ENCODE peak calls at places on chromosomes 11 and 22, in ten cellular contexts. One of them, this sample, is unnamed.

GRCh38 chr22:42991010-42991651 is 23.8 kb downstream of the PACSIN2 start:
- DNase-seq in WTC11: no peak
- DNase-seq in AG04449: peak
- DNase-seq in stomach: no peak
- DNase-seq in uterus: no peak
- DNase-seq in body of pancreas: peak
- DNase-seq in GM10248: no peak
- DNase-seq in Panc1: no peak
- DNase-seq in GM20000: peak
- DNase-seq in omental fat pad: no peak
- DNase-seq in this sample: no peak

GRCh38 chr11:131373326-131373725 is 2.9 kb downstream of the NTM start:
- DNase-seq in omental fat pad: no peak
- DNase-seq in stomach: no peak
- DNase-seq in AG04449: no peak
- DNase-seq in uterus: no peak
- DNase-seq in WTC11: no peak
- DNase-seq in body of pancreas: no peak
- DNase-seq in Panc1: no peak
- DNase-seq in GM20000: no peak
- DNase-seq in GM10248: no peak
- DNase-seq in this sample: no peak

GRCh38 chr11:350723-351255 is 18.5 kb upstream of the B4GALNT4 start:
- DNase-seq in omental fat pad: no peak
- DNase-seq in stomach: no peak
- DNase-seq in WTC11: no peak
- DNase-seq in GM10248: peak
- DNase-seq in GM20000: no peak
- DNase-seq in uterus: peak
- DNase-seq in Panc1: no peak
- DNase-seq in AG04449: no peak
- DNase-seq in body of pancreas: no peak
- DNase-seq in this sample: no peak

GRCh38 chr22:19870153-19871022 is 15.7 kb upstream of the GNB1L start:
- DNase-seq in AG04449: no peak
- DNase-seq in GM10248: no peak
- DNase-seq in uterus: peak
- DNase-seq in GM20000: no peak
- DNase-seq in body of pancreas: peak
- DNase-seq in omental fat pad: peak
- DNase-seq in Panc1: no peak
- DNase-seq in WTC11: no peak
- DNase-seq in stomach: no peak
- DNase-seq in this sample: no peak

GRCh38 chr11:57567210-57567511 is 311 bp downstream of the UBE2L6 start:
- DNase-seq in Panc1: no peak
- DNase-seq in GM10248: peak
- DNase-seq in uterus: no peak
- DNase-seq in GM20000: peak
- DNase-seq in omental fat pad: no peak
- DNase-seq in body of pancreas: no peak
- DNase-seq in AG04449: no peak
- DNase-seq in WTC11: no peak
- DNase-seq in stomach: no peak
- DNase-seq in this sample: no peak

GRCh38 chr22:35728639-35729308 is 11.1 kb downstream of the APOL5 start:
- DNase-seq in body of pancreas: peak
- DNase-seq in omental fat pad: no peak
- DNase-seq in uterus: no peak
- DNase-seq in Panc1: no peak
- DNase-seq in GM20000: no peak
- DNase-seq in GM10248: no peak
- DNase-seq in AG04449: no peak
- DNase-seq in stomach: peak
- DNase-seq in WTC11: no peak
- DNase-seq in this sample: no peak

GRCh38 chr11:95487391-95487790 is 256.4 kb upstream of the SESN3 start:
- DNase-seq in AG04449: no peak
- DNase-seq in body of pancreas: no peak
- DNase-seq in Panc1: no peak
- DNase-seq in GM10248: peak
- DNase-seq in stomach: no peak
- DNase-seq in omental fat pad: no peak
- DNase-seq in GM20000: peak
- DNase-seq in uterus: no peak
- DNase-seq in WTC11: no peak
- DNase-seq in this sample: no peak

GRCh38 chr11:45765836-45766235 is 39.1 kb upstream of the SLC35C1 start:
- DNase-seq in body of pancreas: peak
- DNase-seq in GM20000: no peak
- DNase-seq in AG04449: no peak
- DNase-seq in GM10248: no peak
- DNase-seq in stomach: peak
- DNase-seq in WTC11: no peak
- DNase-seq in Panc1: no peak
- DNase-seq in omental fat pad: no peak
- DNase-seq in uterus: no peak
- DNase-seq in this sample: no peak

DNA sequence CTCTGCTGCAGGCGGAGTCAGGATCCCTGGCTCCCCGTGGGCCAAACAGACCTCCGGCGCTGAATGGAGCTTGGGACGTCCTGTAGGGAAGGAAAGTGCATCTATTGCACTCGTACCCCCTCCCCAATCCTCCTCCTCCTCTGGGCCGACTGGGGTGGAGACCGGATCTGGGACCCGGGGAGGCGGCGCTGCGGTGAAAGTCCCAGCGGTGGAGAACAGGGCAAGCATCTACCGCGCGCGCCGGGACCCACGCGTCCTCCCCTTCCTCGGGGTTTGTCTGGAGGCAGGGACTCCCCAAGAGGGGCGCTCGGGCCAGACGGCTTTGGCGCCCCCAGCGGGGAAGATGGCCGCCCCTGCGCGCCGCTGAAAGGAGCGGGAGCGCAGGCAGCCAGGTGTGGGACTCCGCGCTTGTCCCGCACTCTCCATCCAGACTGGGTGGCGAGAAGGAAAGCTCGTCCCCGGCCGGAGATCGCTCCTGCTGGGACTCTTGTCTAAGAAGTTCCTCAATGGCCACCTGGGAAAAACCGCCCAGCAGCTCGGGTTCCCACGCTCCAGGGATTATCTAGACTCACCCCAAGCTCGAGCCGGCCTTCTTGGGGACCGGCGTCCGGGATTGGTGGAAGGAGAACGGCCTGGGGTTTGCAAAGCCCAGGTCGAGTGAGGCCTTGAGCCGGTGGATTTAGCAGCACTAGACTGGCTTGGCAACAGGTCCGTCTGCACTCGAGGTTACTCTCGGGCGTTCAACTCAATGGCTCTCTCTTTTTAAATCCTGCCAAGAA is 718 bp downstream of the FADS2 start:
- DNase-seq in body of pancreas: peak
- DNase-seq in uterus: peak
- DNase-seq in Panc1: no peak
- DNase-seq in stomach: no peak
- DNase-seq in GM20000: peak
- DNase-seq in GM10248: peak
- DNase-seq in omental fat pad: no peak
- DNase-seq in AG04449: no peak
- DNase-seq in WTC11: peak
- DNase-seq in this sample: peak
- TF ChIP-seq CTCF in body of pancreas: peak
- TF ChIP-seq CTCF in uterus: peak
- TF ChIP-seq CTCF in Panc1: peak
- TF ChIP-seq CTCF in stomach: no peak
- TF ChIP-seq CTCF in GM20000: peak
- TF ChIP-seq CTCF in GM10248: peak
- TF ChIP-seq CTCF in omental fat pad: no peak
- TF ChIP-seq CTCF in AG04449: peak
- TF ChIP-seq CTCF in WTC11: peak
- TF ChIP-seq CTCF in this sample: peak

GRCh38 chr11:76459846-76460245 is 15.0 kb downstream of the EMSY start:
- DNase-seq in uterus: no peak
- DNase-seq in GM20000: no peak
- DNase-seq in AG04449: no peak
- DNase-seq in body of pancreas: no peak
- DNase-seq in omental fat pad: no peak
- DNase-seq in Panc1: no peak
- DNase-seq in WTC11: no peak
- DNase-seq in stomach: no peak
- DNase-seq in GM10248: no peak
- DNase-seq in this sample: no peak

GRCh38 chr11:76456571-76456970 is 11.8 kb downstream of the EMSY start:
- DNase-seq in GM20000: no peak
- DNase-seq in AG04449: no peak
- DNase-seq in body of pancreas: no peak
- DNase-seq in stomach: no peak
- DNase-seq in GM10248: no peak
- DNase-seq in Panc1: no peak
- DNase-seq in omental fat pad: no peak
- DNase-seq in uterus: no peak
- DNase-seq in WTC11: no peak
- DNase-seq in this sample: no peak

GRCh38 chr11:76462317-76462716 is 17.5 kb downstream of the EMSY start:
- DNase-seq in uterus: no peak
- DNase-seq in omental fat pad: no peak
- DNase-seq in AG04449: no peak
- DNase-seq in Panc1: no peak
- DNase-seq in body of pancreas: no peak
- DNase-seq in GM20000: no peak
- DNase-seq in WTC11: no peak
- DNase-seq in stomach: no peak
- DNase-seq in GM10248: no peak
- DNase-seq in this sample: no peak

GRCh38 chr11:76455931-76456330 is 11.1 kb downstream of the EMSY start:
- DNase-seq in WTC11: no peak
- DNase-seq in body of pancreas: no peak
- DNase-seq in omental fat pad: no peak
- DNase-seq in Panc1: no peak
- DNase-seq in GM10248: no peak
- DNase-seq in GM20000: no peak
- DNase-seq in AG04449: no peak
- DNase-seq in uterus: no peak
- DNase-seq in stomach: no peak
- DNase-seq in this sample: no peak

DNA sequence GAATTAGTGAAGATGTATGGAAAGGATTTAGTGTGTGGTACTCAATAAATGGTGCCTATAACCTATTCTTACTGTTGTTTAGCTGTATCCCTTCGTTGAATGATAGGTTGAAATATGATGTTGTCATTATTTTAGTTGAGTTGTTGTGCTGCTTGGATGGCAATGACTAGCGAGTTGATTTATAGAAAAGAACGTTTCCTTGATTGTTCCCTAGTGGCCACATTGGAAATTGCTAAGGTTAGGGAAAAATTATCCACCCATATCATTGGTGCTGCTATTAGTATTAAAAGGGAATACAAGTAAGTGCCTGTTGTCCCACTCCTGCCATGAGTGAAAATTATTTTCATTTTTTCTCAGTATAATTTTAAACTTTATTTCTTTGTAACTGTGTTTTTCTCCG is 14.5 kb downstream of the EMSY start:
- DNase-seq in stomach: no peak
- DNase-seq in GM20000: no peak
- DNase-seq in WTC11: no peak
- DNase-seq in GM10248: no peak
- DNase-seq in Panc1: no peak
- DNase-seq in omental fat pad: no peak
- DNase-seq in uterus: no peak
- DNase-seq in body of pancreas: no peak
- DNase-seq in AG04449: no peak
- DNase-seq in this sample: no peak
- TF ChIP-seq CTCF in stomach: no peak
- TF ChIP-seq CTCF in GM20000: no peak
- TF ChIP-seq CTCF in WTC11: peak
- TF ChIP-seq CTCF in GM10248: peak
- TF ChIP-seq CTCF in Panc1: peak
- TF ChIP-seq CTCF in omental fat pad: no peak
- TF ChIP-seq CTCF in uterus: peak
- TF ChIP-seq CTCF in body of pancreas: peak
- TF ChIP-seq CTCF in AG04449: no peak
- TF ChIP-seq CTCF in this sample: peak

DNA sequence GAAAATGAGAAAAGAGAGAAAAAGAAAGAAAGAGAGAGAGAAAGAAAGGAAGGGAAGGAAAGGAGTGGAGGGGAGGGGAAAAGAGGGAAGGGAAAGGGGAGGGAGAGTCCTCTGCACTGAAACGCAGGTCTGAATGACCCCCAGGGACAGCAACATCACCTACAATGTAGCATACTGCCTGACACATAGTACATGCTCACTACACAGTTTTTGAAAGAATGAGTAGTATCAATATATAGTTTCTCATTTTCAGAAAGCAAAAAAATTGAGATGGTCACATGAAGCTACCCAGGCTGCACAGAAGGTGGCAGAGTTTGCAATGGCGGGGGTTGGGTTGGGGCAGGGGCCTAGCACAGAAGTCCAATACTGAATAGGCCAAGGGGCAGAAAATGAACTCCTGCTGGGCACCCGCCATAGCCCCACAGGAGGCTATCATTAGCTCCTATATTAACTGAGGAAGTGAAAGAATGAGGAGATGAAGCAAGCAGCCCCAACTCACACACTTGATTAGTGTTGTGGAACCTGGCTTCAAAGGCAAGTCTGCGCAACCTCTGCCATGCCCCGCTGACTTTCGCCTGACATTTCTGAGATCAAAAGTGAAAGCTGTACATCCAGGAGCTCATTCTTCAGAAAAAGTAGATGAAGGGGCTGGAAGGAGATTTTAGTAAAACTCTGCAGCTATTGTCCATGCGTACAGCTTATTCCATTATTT is 241.2 kb upstream of the SYN3 start:
- DNase-seq in GM20000: peak
- DNase-seq in WTC11: no peak
- DNase-seq in body of pancreas: no peak
- DNase-seq in omental fat pad: no peak
- DNase-seq in Panc1: no peak
- DNase-seq in stomach: no peak
- DNase-seq in GM10248: peak
- DNase-seq in uterus: no peak
- DNase-seq in AG04449: no peak
- DNase-seq in this sample: no peak
- TF ChIP-seq CTCF in GM20000: no peak
- TF ChIP-seq CTCF in WTC11: no peak
- TF ChIP-seq CTCF in body of pancreas: no peak
- TF ChIP-seq CTCF in omental fat pad: no peak
- TF ChIP-seq CTCF in Panc1: no peak
- TF ChIP-seq CTCF in stomach: no peak
- TF ChIP-seq CTCF in GM10248: no peak
- TF ChIP-seq CTCF in uterus: no peak
- TF ChIP-seq CTCF in AG04449: no peak
- TF ChIP-seq CTCF in this sample: no peak

GRCh38 chr22:44831885-44832284 is 79.5 kb downstream of the ARHGAP8 start:
- DNase-seq in stomach: no peak
- DNase-seq in GM20000: no peak
- DNase-seq in AG04449: no peak
- DNase-seq in body of pancreas: no peak
- DNase-seq in WTC11: no peak
- DNase-seq in uterus: no peak
- DNase-seq in omental fat pad: no peak
- DNase-seq in GM10248: no peak
- DNase-seq in Panc1: no peak
- DNase-seq in this sample: no peak

GRCh38 chr22:44825310-44826150 is 73.2 kb downstream of the ARHGAP8 start:
- DNase-seq in AG04449: no peak
- DNase-seq in GM20000: no peak
- DNase-seq in uterus: no peak
- DNase-seq in Panc1: no peak
- DNase-seq in WTC11: no peak
- DNase-seq in stomach: no peak
- DNase-seq in body of pancreas: no peak
- DNase-seq in omental fat pad: no peak
- DNase-seq in GM10248: no peak
- DNase-seq in this sample: no peak

GRCh38 chr22:44827666-44828065 is 75.3 kb downstream of the ARHGAP8 start:
- DNase-seq in stomach: no peak
- DNase-seq in WTC11: no peak
- DNase-seq in AG04449: no peak
- DNase-seq in Panc1: no peak
- DNase-seq in uterus: no peak
- DNase-seq in GM20000: no peak
- DNase-seq in GM10248: no peak
- DNase-seq in omental fat pad: no peak
- DNase-seq in body of pancreas: no peak
- DNase-seq in this sample: no peak

GRCh38 chr22:44824271-44824670 is 71.9 kb downstream of the ARHGAP8 start:
- DNase-seq in omental fat pad: no peak
- DNase-seq in body of pancreas: no peak
- DNase-seq in GM10248: no peak
- DNase-seq in GM20000: no peak
- DNase-seq in AG04449: no peak
- DNase-seq in WTC11: no peak
- DNase-seq in Panc1: no peak
- DNase-seq in stomach: no peak
- DNase-seq in uterus: no peak
- DNase-seq in this sample: no peak

GRCh38 chr22:44828193-44828592 is 75.8 kb downstream of the ARHGAP8 start:
- DNase-seq in omental fat pad: no peak
- DNase-seq in Panc1: no peak
- DNase-seq in uterus: no peak
- DNase-seq in stomach: no peak
- DNase-seq in WTC11: peak
- DNase-seq in GM10248: peak
- DNase-seq in GM20000: peak
- DNase-seq in body of pancreas: no peak
- DNase-seq in AG04449: no peak
- DNase-seq in this sample: no peak
- TF ChIP-seq CTCF in omental fat pad: no peak
- TF ChIP-seq CTCF in Panc1: peak
- TF ChIP-seq CTCF in uterus: no peak
- TF ChIP-seq CTCF in stomach: no peak
- TF ChIP-seq CTCF in WTC11: peak
- TF ChIP-seq CTCF in GM10248: peak
- TF ChIP-seq CTCF in GM20000: no peak
- TF ChIP-seq CTCF in body of pancreas: no peak
- TF ChIP-seq CTCF in AG04449: peak
- TF ChIP-seq CTCF in this sample: peak